ENCODE peak calls at places on chromosomes 16 and 17, in ten cellular contexts. E, Z, Y, C, Q, J, T, A, B and D are unnamed samples.

GRCh38 chr17:31549121-31549524 is 157.6 kb downstream of the RAB11FIP4 start:
- DNase-seq in Z (no peak), E (no peak), J (no peak), Y (peak; percentile 7), A (peak; percentile 36), Q (no peak), C (no peak), B (peak; percentile 20), T (no peak), D (no peak)

GRCh38 chr17:47741109-47741792 is 8.2 kb downstream of the TBX21 start:
- DNase-seq in Z (no peak), C (no peak), E (no peak), J (no peak), Q (no peak), T (no peak), B (no peak), A (no peak), Y (no peak), D (no peak)

GRCh38 chr17:19533718-19534561 is at the start of gene SLC47A1:
- DNase-seq in J (peak; percentile 19), Q (no peak), Z (no peak), E (peak; percentile 27), T (no peak), B (peak; percentile 30), A (peak; percentile 70), Y (no peak), C (peak; percentile 23), D (no peak)

GRCh38 chr16:68085259-68086071 is at the start of gene NFATC3:
- DNase-seq in Q (peak; percentile 98), B (no peak), A (peak; percentile 98), T (peak; percentile 61), Z (peak; percentile 93), E (peak; percentile 98), J (peak; percentile 99), C (peak; percentile 98), Y (peak; percentile 87), D (peak; percentile 91)

GRCh38 chr16:678858-679807 is 1.1 kb upstream of the STUB1 start:
- DNase-seq in T (no peak), E (peak; percentile 66), Y (peak; percentile 72), Q (peak; percentile 36), Z (peak; percentile 35), B (no peak), A (peak; percentile 73), J (peak; percentile 53), C (no peak), D (peak; percentile 67)

GRCh38 chr16:29806641-29807425 is 504 bp downstream of the MAZ start:
- DNase-seq in T (no peak), A (no peak), Z (peak; percentile 84), E (peak; percentile 48), B (peak; percentile 48), Y (peak; percentile 76), Q (no peak), C (no peak), J (peak; percentile 58), D (no peak)

GRCh38 chr17:28549274-28550132 is 2.9 kb downstream of the UNC119 start:
- DNase-seq in A (no peak), E (no peak), Y (no peak), B (no peak), C (peak; percentile 61), Q (peak; percentile 33), Z (no peak), T (no peak), J (peak; percentile 32), D (no peak)

GRCh38 chr16:11328172-11329079 is 16.8 kb upstream of the RMI2 start:
- DNase-seq in C (peak; percentile 84), Q (peak; percentile 26), Y (no peak), T (peak; percentile 65), Z (no peak), E (peak; percentile 98), A (peak; percentile 90), B (peak; percentile 75), J (peak; percentile 25), D (no peak)

GRCh38 chr17:7237266-7237760 is 1.9 kb downstream of the PHF23 start:
- DNase-seq in T (no peak), A (no peak), B (no peak), J (no peak), E (no peak), Q (no peak), C (no peak), Y (no peak), Z (no peak), D (no peak)

GRCh38 chr17:8896641-8897635 is 29.5 kb upstream of the PIK3R6 start:
- DNase-seq in B (no peak), Q (no peak), J (no peak), A (no peak), E (no peak), T (no peak), C (no peak), Z (no peak), Y (no peak), D (no peak)

GRCh38 chr17:62109378-62109902 is 44.4 kb upstream of the MED13 start:
- DNase-seq in Z (peak; percentile 76), T (peak; percentile 7), E (peak; percentile 65), J (peak; percentile 21), Y (peak; percentile 68), A (peak; percentile 86), C (peak; percentile 66), B (peak; percentile 75), Q (peak; percentile 12), D (peak; percentile 60)

GRCh38 chr17:21161498-21162393 is 35.0 kb downstream of the DHRS7B start:
- DNase-seq in B (no peak), T (peak; percentile 94), J (no peak), Q (no peak), Y (no peak), E (peak; percentile 64), C (no peak), Z (no peak), A (peak; percentile 64), D (no peak)

GRCh38 chr17:42484304-42484703 is 25.6 kb downstream of the ATP6V0A1 start:
- DNase-seq in J (peak; percentile 23), A (no peak), E (peak; percentile 29), B (no peak), T (no peak), Q (peak; percentile 14), Y (no peak), Z (no peak), C (no peak), D (no peak)

GRCh38 chr16:77748426-77748825 is 26.1 kb downstream of the NUDT7 start:
- DNase-seq in Q (no peak), Z (no peak), J (no peak), A (no peak), T (no peak), Y (no peak), B (no peak), C (no peak), E (no peak), D (no peak)

GRCh38 chr17:2905269-2905668 is 109.0 kb downstream of the RAP1GAP2 start:
- DNase-seq in Y (no peak), J (no peak), C (no peak), A (no peak), T (no peak), Z (no peak), E (no peak), B (no peak), Q (no peak), D (peak; percentile 53)

GRCh38 chr17:17994271-17994670 is 21.6 kb downstream of the DRC3 start:
- DNase-seq in T (no peak), Q (peak; percentile 6), B (no peak), J (peak; percentile 7), Z (no peak), A (no peak), E (peak; percentile 41), C (peak; percentile 24), Y (peak; percentile 24), D (no peak)

GRCh38 chr16:30353438-30354129 is 1.5 kb downstream of the CD2BP2 start:
- DNase-seq in Y (no peak), C (no peak), J (no peak), A (no peak), E (no peak), B (no peak), Q (no peak), Z (no peak), T (no peak), D (no peak)

GRCh38 chr16:79134300-79134699 is 466.2 kb downstream of the MAF start:
- DNase-seq in A (no peak), C (no peak), Y (no peak), B (no peak), T (no peak), E (no peak), J (no peak), Q (no peak), Z (no peak), D (no peak)

GRCh38 chr17:55648086-55648485 is 74.6 kb downstream of the TMEM100 start:
- DNase-seq in Y (no peak), C (no peak), J (no peak), Q (no peak), E (peak; percentile 21), B (no peak), Z (no peak), A (no peak), T (no peak), D (no peak)

GRCh38 chr16:49658491-49658890 is 197.4 kb downstream of the ZNF423 start:
- DNase-seq in J (no peak), C (no peak), A (no peak), B (no peak), Y (no peak), E (no peak), Q (no peak), T (no peak), Z (no peak), D (no peak)

GRCh38 chr16:70476272-70477020 is 22.1 kb downstream of the FCSK start:
- DNase-seq in Z (no peak), T (peak; percentile 40), B (peak; percentile 92), Q (no peak), A (peak; percentile 93), Y (no peak), J (peak; percentile 18), E (peak; percentile 67), C (peak; percentile 45), D (no peak)

GRCh38 chr16:58883131-58883530 is 149.0 kb upstream of the GOT2 start:
- DNase-seq in Y (no peak), E (no peak), Q (no peak), C (no peak), A (no peak), J (no peak), B (no peak), T (no peak), Z (no peak), D (no peak)

GRCh38 chr16:81429045-81429521 is 15.5 kb upstream of the CMIP start:
- DNase-seq in J (no peak), E (peak; percentile 64), C (peak; percentile 64), Q (no peak), Y (no peak), A (peak; percentile 71), Z (no peak), B (peak; percentile 41), T (no peak), D (no peak)